ENCODE peak calls at places on chromosomes 7 and 10, in nine cellular contexts. Q is astrocyte; B is adrenal gland; O is RWPE2; G is psoas muscle; P is cardiac fibroblast; D is cardiac muscle cell; E is CD8-positive, alpha-beta T cell; H is stomach. Z is an unnamed sample.

GRCh38 chr10:82969405-82969804 is 1094.4 kb downstream of the NRG3 start:
- DNase-seq in Q (no peak), B (no peak), O (no peak), G (no peak), P (peak), D (peak), E (no peak), H (no peak), Z (peak)

GRCh38 chr10:5546891-5547683 is 22.3 kb downstream of the CALML3 start:
- DNase-seq in Q (peak), B (no peak), O (peak), G (peak), P (peak), D (no peak), E (no peak), H (peak), Z (peak)

GRCh38 chr7:126574276-126574675 is 678.5 kb downstream of the GRM8 start:
- DNase-seq in Q (peak), B (no peak), O (no peak), G (no peak), P (no peak), D (no peak), E (no peak), H (no peak), Z (peak)

GRCh38 chr10:61993676-61994401 is 92.3 kb downstream of the ARID5B start:
- DNase-seq in Q (peak), B (no peak), O (no peak), G (no peak), P (peak), D (no peak), E (no peak), H (no peak), Z (peak)

GRCh38 chr10:100348389-100348927 is 1.4 kb downstream of the SCD start:
- DNase-seq in Q (no peak), B (no peak), O (no peak), G (no peak), P (no peak), D (no peak), E (no peak), H (no peak), Z (no peak)

GRCh38 chr7:84484502-84485079 is 290.0 kb upstream of the SEMA3A start:
- DNase-seq in Q (peak), B (no peak), O (no peak), G (no peak), P (no peak), D (no peak), E (no peak), H (no peak), Z (no peak)

GRCh38 chr7:129780257-129781127 is 169.0 kb downstream of the NRF1 start:
- DNase-seq in Q (no peak), B (peak), O (peak), G (peak), P (no peak), D (peak), E (peak), H (peak), Z (no peak)

GRCh38 chr7:22576941-22577927 is 77.2 kb upstream of the STEAP1B start:
- DNase-seq in Q (peak), B (peak), O (no peak), G (peak), P (peak), D (no peak), E (no peak), H (no peak), Z (peak)

GRCh38 chr10:21076381-21076780 is 179.3 kb upstream of the NEBL start:
- DNase-seq in Q (no peak), B (no peak), O (no peak), G (no peak), P (peak), D (no peak), E (no peak), H (no peak), Z (peak)

GRCh38 chr10:29897999-29898716 is 161.2 kb downstream of the JCAD start:
- DNase-seq in Q (no peak), B (no peak), O (no peak), G (no peak), P (no peak), D (no peak), E (no peak), H (no peak), Z (no peak)

DNA sequence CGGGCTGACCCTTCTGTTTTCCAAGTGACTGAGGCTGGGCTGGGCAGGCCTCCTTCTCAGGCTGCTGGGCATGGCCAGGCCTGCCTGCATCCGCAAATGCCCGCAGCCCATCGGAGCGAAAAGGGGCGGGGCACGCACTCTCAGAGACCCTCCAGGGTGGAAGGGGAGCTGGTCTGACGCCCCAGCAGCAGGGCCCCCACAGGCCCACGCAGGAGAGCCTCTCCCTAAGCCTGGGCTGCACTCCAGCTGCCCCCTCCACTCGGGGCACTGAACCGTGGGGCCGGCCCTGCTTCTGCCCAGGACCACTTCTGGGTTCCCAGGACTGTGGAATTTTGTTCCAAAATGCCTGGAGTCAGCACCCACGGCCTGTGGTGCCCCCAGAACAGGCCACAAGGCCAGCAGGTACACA is 9.3 kb downstream of the ADAP1 start:
- DNase-seq in Q (no peak), B (no peak), O (peak), G (peak), P (no peak), D (no peak), E (peak), H (no peak), Z (no peak)
- H3K4me3 ChIP-seq in Q (no peak), B (no peak), O (peak), G (no peak), P (no peak), D (no peak), E (no peak), H (peak), Z (no peak)

GRCh38 chr10:126969310-126969709 is 64.1 kb downstream of the DOCK1 start:
- DNase-seq in Q (no peak), B (no peak), O (no peak), G (no peak), P (peak), D (no peak), E (no peak), H (no peak), Z (peak)
- TF ChIP-seq CTCF in Q (peak), B (no peak), O (peak), G (no peak), P (no peak), D (peak), E (no peak), H (no peak), Z (no peak)

DNA sequence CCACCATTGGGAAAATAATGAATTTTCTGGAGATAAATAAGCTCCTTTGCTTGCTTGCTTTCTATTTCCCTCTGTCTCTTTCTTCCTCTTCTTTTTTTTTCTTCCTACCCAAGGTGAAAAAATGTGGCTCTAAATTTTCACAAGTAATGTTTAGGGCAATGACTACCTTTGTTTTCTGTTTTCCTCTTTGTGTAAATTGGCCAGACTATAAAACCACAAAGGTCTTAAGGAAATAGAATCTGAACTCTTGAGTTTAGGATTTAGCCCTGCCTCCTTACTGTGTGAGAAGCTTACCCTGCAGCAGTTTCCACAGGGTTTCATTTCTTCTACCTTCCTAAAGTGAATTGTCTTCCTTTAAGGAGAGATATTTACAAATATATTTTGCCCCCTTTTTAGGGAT is 330.4 kb downstream of the ARL4A start:
- DNase-seq in Q (no peak), B (no peak), O (no peak), G (no peak), P (no peak), D (no peak), E (no peak), H (no peak), Z (no peak)
- H3K4me3 ChIP-seq in Q (peak), B (no peak), O (no peak), G (no peak), P (peak), D (no peak), E (no peak), H (no peak), Z (no peak)

GRCh38 chr10:34907743-34908425 is 92.8 kb upstream of the PARD3 start:
- DNase-seq in Q (no peak), B (no peak), O (no peak), G (no peak), P (no peak), D (no peak), E (no peak), H (no peak), Z (no peak)

GRCh38 chr10:34906021-34906965 is 91.2 kb upstream of the PARD3 start:
- DNase-seq in Q (peak), B (peak), O (peak), G (no peak), P (no peak), D (peak), E (no peak), H (no peak), Z (no peak)

GRCh38 chr10:34904191-34904590 is 89.1 kb upstream of the PARD3 start:
- DNase-seq in Q (no peak), B (no peak), O (no peak), G (no peak), P (no peak), D (no peak), E (no peak), H (no peak), Z (no peak)

GRCh38 chr10:34908472-34908871 is 93.4 kb upstream of the PARD3 start:
- DNase-seq in Q (peak), B (no peak), O (no peak), G (peak), P (peak), D (no peak), E (no peak), H (no peak), Z (no peak)

DNA sequence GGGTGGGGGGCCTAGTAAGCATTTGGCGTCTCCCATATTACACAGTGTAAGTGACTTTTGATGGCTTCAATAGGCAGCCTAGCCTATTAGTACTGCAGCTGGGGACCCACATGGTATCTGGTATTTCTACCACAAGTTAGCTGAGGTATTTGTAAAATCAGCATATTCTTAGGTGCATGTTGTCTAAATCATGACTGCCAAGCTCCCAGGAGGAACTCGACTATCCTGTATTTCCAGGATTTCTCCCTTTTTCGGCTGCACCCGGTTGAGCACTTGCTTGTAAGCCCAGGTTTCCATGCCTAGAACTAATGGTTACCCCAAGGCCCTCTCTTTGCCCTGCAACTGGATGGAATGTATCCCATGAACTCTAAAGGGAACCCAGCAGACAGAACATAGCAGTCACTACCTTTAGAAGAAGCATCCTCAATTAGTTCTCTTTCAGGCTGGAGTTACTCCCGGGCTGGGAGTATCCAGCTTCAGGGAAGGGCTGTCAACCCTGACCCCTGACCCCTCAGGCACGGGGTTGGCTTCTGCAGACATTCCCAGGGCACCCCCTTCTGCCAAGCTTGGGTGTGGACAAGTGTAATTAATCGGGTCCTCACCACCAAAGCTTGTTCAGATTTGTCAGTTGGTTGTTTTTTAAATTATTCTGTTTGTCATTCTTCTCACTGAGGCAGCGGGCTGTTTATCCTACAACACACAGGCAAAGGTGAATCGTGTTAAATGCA is 90.3 kb upstream of the PARD3 start:
- DNase-seq in Q (no peak), B (no peak), O (no peak), G (no peak), P (no peak), D (no peak), E (no peak), H (no peak), Z (no peak)
- TF ChIP-seq CTCF in Q (no peak), B (no peak), O (no peak), G (no peak), P (no peak), D (no peak), E (no peak), H (no peak), Z (no peak)

GRCh38 chr7:92590711-92591310 is 621 bp upstream of the FAM133B start:
- DNase-seq in Q (no peak), B (no peak), O (no peak), G (peak), P (no peak), D (no peak), E (no peak), H (no peak), Z (no peak)
- H3K4me3 ChIP-seq in Q (peak), B (peak), O (peak), G (peak), P (peak), D (peak), E (peak), H (peak), Z (peak)

DNA sequence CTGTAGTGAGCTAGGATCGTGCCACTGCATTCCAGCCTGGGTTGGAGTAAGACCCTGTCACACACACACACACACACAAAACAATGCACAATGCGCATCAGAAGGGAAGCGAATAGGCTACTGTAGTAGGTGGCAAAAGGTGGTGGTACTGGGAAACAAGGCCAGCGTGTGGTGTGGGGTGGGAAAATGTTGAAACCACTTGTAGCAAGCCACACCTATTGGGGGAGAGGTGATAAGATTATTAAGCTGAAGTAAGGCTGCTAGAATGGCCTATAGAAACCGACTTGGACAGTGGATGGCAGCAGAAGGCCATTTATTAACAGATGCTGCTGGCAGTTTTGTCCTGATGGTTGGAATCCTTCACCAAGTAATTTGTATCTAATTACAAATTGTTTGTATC is 7.2 kb upstream of the CHCHD1 start:
- DNase-seq in Q (no peak), B (no peak), O (no peak), G (no peak), P (peak), D (peak), E (peak), H (no peak), Z (peak)
- TF ChIP-seq CTCF in Q (no peak), B (no peak), O (peak), G (no peak), P (no peak), D (no peak), E (no peak), H (no peak), Z (peak)

GRCh38 chr10:1420663-1421362 is 316.5 kb downstream of the ADARB2 start:
- DNase-seq in Q (no peak), B (peak), O (no peak), G (peak), P (no peak), D (peak), E (peak), H (peak), Z (no peak)
- H3K4me3 ChIP-seq in Q (no peak), B (no peak), O (no peak), G (no peak), P (no peak), D (peak), E (peak), H (peak), Z (no peak)

GRCh38 chr7:93693796-93694195 is 119.3 kb upstream of the CALCR start:
- DNase-seq in Q (no peak), B (no peak), O (no peak), G (no peak), P (no peak), D (no peak), E (no peak), H (no peak), Z (no peak)

GRCh38 chr7:93690021-93690420 is 115.5 kb upstream of the CALCR start:
- DNase-seq in Q (no peak), B (no peak), O (no peak), G (no peak), P (no peak), D (no peak), E (no peak), H (no peak), Z (no peak)
- TF ChIP-seq CTCF in Q (no peak), B (no peak), O (no peak), G (no peak), P (no peak), D (no peak), E (no peak), H (no peak), Z (no peak)

DNA sequence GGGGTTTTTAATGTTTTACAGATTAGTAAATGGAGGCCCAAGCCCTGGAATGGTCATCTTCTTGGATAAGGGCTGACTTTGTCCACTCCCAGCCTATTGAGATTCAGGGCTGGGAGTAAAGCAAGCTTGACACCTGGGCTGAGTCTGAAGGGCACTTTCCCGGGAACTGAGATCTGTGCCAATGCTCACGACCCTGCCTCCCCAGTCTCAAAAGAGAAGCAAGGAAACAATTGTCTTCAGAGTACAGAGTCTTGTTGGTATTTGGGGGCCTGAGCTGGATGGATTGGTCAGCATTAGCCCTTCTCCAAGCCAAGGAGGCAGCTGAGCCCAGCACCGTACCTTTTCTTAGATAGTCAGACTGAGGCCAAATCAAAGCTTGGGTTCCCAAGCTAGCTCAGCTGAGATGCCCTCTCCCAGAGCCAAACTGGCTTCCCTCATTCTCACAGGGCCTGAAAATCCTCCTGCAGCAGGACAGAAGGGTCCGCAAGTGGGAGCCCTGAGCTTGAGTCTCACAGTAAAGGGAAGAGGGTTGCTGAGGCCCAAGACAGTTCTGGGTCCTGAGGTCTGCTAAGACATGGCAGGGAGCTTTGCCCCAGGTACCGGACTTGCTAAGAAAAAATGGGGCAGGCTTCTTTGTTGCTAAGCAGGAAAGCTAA is 3.7 kb downstream of the DDIT4 start:
- DNase-seq in Q (no peak), B (no peak), O (no peak), G (peak), P (peak), D (no peak), E (no peak), H (no peak), Z (no peak)
- H3K4me3 ChIP-seq in Q (no peak), B (no peak), O (no peak), G (no peak), P (peak), D (no peak), E (no peak), H (no peak), Z (no peak)

Z was measured in fibroblast of pulmonary artery.